ENCODE peak calls at places on chromosomes 7 and 10, in seven cellular contexts. One of them, this sample, is unnamed.

GRCh38 chr7:114976666-114977065 is 54.8 kb downstream of the MDFIC start:
- DNase-seq in colonic mucosa: no peak
- DNase-seq in GM12865: no peak
- DNase-seq in pancreas: no peak
- DNase-seq in heart left ventricle: no peak
- DNase-seq in PC-3: peak
- DNase-seq in right atrium auricular region: no peak
- DNase-seq in this sample: no peak

GRCh38 chr10:75858357-75858756 is 426.9 kb downstream of the LRMDA start:
- DNase-seq in right atrium auricular region: no peak
- DNase-seq in colonic mucosa: no peak
- DNase-seq in GM12865: no peak
- DNase-seq in pancreas: no peak
- DNase-seq in heart left ventricle: no peak
- DNase-seq in PC-3: no peak
- DNase-seq in this sample: no peak

GRCh38 chr10:7408003-7408493 is 2.8 kb downstream of the SFMBT2 start:
- DNase-seq in pancreas: no peak
- DNase-seq in GM12865: peak
- DNase-seq in heart left ventricle: peak
- DNase-seq in PC-3: no peak
- DNase-seq in right atrium auricular region: no peak
- DNase-seq in colonic mucosa: peak
- DNase-seq in this sample: no peak

GRCh38 chr10:31036209-31036608 is 4.5 kb upstream of the ZNF438 start:
- DNase-seq in PC-3: peak
- DNase-seq in pancreas: no peak
- DNase-seq in colonic mucosa: no peak
- DNase-seq in heart left ventricle: no peak
- DNase-seq in GM12865: no peak
- DNase-seq in right atrium auricular region: no peak
- DNase-seq in this sample: peak

GRCh38 chr10:11017575-11018425 is at the start of gene CELF2:
- DNase-seq in pancreas: peak
- DNase-seq in right atrium auricular region: no peak
- DNase-seq in PC-3: no peak
- DNase-seq in colonic mucosa: peak
- DNase-seq in heart left ventricle: peak
- DNase-seq in GM12865: peak
- DNase-seq in this sample: peak

GRCh38 chr10:70982443-70982842 is 94.1 kb upstream of the PCBD1 start:
- DNase-seq in heart left ventricle: no peak
- DNase-seq in pancreas: no peak
- DNase-seq in PC-3: no peak
- DNase-seq in right atrium auricular region: no peak
- DNase-seq in colonic mucosa: no peak
- DNase-seq in GM12865: peak
- DNase-seq in this sample: peak

GRCh38 chr10:110410329-110411046 is 87.2 kb upstream of the DUSP5 start:
- DNase-seq in colonic mucosa: peak
- DNase-seq in pancreas: peak
- DNase-seq in PC-3: peak
- DNase-seq in GM12865: no peak
- DNase-seq in heart left ventricle: no peak
- DNase-seq in right atrium auricular region: no peak
- DNase-seq in this sample: peak

GRCh38 chr10:123103944-123104343 is 31.8 kb upstream of the HMX3 start:
- DNase-seq in GM12865: no peak
- DNase-seq in colonic mucosa: peak
- DNase-seq in right atrium auricular region: no peak
- DNase-seq in heart left ventricle: no peak
- DNase-seq in PC-3: peak
- DNase-seq in pancreas: no peak
- DNase-seq in this sample: no peak

GRCh38 chr7:98913026-98913425 is 34.7 kb downstream of the TRRAP start:
- DNase-seq in pancreas: no peak
- DNase-seq in PC-3: no peak
- DNase-seq in right atrium auricular region: no peak
- DNase-seq in GM12865: no peak
- DNase-seq in heart left ventricle: no peak
- DNase-seq in colonic mucosa: no peak
- DNase-seq in this sample: no peak

GRCh38 chr7:16648551-16648950 is 2.6 kb downstream of the BZW2 start:
- DNase-seq in colonic mucosa: peak
- DNase-seq in pancreas: no peak
- DNase-seq in right atrium auricular region: no peak
- DNase-seq in heart left ventricle: no peak
- DNase-seq in PC-3: no peak
- DNase-seq in GM12865: no peak
- DNase-seq in this sample: no peak
- H3K4me3 ChIP-seq in colonic mucosa: no peak
- H3K4me3 ChIP-seq in pancreas: no peak
- H3K4me3 ChIP-seq in right atrium auricular region: no peak
- H3K4me3 ChIP-seq in heart left ventricle: no peak
- H3K4me3 ChIP-seq in PC-3: peak
- H3K4me3 ChIP-seq in GM12865: no peak
- H3K4me3 ChIP-seq in this sample: no peak

DNA sequence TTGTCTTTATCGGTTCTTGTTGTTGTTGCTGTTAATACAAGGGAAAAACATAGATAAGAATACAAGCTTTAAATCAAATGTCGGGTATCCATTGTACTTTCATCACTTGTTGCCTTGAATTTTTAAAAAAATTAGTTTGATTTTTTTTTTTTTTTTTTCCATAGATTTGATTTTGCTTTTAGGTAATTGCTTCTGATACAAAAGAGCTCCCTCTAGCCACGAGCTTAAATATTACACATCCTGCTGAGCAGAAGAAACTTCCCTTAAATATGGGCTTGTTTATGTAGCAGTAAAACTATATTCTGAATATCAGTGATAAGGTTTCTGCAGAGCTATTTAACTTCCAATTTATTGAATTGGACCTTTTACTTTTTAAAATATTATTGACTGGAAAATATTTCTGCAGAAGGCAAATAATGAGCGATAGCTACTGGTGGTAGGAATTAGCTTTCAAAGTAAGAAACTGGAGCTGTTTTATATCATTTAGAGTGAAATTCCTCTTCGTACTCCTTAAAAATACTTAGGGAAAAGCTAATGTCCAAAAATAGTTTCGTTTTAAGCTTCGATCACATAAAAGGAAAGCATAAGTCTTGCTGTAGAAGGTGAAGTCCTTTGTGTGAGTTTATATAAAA is 216.9 kb downstream of the POLR1F start:
- DNase-seq in GM12865: peak
- DNase-seq in colonic mucosa: no peak
- DNase-seq in right atrium auricular region: no peak
- DNase-seq in heart left ventricle: no peak
- DNase-seq in pancreas: no peak
- DNase-seq in PC-3: peak
- DNase-seq in this sample: peak
- TF ChIP-seq CTCF in GM12865: peak
- TF ChIP-seq CTCF in colonic mucosa: no peak
- TF ChIP-seq CTCF in right atrium auricular region: no peak
- TF ChIP-seq CTCF in heart left ventricle: peak
- TF ChIP-seq CTCF in pancreas: no peak
- TF ChIP-seq CTCF in PC-3: peak
- TF ChIP-seq CTCF in this sample: peak

GRCh38 chr10:61764486-61764885 is 101.8 kb downstream of the CABCOCO1 start:
- DNase-seq in PC-3: no peak
- DNase-seq in GM12865: no peak
- DNase-seq in pancreas: no peak
- DNase-seq in right atrium auricular region: no peak
- DNase-seq in colonic mucosa: no peak
- DNase-seq in heart left ventricle: no peak
- DNase-seq in this sample: no peak
- H3K4me3 ChIP-seq in PC-3: no peak
- H3K4me3 ChIP-seq in GM12865: no peak
- H3K4me3 ChIP-seq in pancreas: no peak
- H3K4me3 ChIP-seq in right atrium auricular region: no peak
- H3K4me3 ChIP-seq in colonic mucosa: no peak
- H3K4me3 ChIP-seq in heart left ventricle: no peak
- H3K4me3 ChIP-seq in this sample: no peak

DNA sequence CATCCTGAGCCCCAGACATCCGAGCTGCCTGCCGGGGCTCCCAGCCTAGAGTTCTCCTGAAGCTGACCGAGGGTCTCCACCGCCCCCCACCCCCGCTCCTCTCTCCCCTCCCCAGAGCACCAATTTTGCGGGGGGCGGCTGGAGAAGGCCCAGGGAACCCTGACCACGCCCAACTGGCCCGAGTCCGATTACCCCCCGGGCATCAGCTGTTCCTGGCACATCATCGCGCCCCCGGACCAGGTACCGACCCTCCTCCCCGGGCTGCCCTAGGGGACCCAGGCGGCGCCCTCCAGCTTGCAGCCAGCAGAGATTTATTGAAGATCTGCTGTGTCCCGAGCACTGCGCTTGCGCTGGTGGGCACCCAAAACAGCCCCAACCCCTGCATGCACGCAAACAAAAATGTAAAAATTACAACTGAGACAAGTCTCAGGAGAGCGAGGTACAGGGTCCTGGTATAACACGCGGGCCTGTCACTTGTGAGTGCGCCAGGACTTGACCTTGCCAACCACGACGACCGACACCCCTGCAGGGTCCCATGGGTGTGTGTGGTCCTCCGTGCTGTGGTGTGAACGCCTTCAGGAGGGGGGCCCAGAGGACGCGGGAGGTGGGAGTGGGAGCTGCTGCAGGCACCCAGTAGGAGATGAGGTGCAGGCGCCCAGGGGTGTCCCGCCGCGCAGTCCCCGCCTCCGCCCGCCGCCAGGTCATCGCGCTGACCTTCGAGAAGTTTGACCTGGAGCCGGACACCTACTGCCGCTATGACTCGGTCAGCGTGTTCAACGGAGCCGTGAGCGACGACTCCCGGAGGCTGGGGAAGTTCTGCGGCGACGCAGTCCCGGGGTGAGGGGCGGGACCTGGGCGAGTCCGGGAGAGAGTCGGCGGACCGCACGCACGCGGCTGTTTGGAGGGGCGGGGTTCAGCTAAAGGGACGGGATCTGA is 3.1 kb downstream of the PCOLCE start:
- DNase-seq in PC-3: peak
- DNase-seq in right atrium auricular region: no peak
- DNase-seq in pancreas: peak
- DNase-seq in heart left ventricle: peak
- DNase-seq in GM12865: no peak
- DNase-seq in colonic mucosa: peak
- DNase-seq in this sample: peak
- TF ChIP-seq CTCF in PC-3: no peak
- TF ChIP-seq CTCF in right atrium auricular region: no peak
- TF ChIP-seq CTCF in pancreas: no peak
- TF ChIP-seq CTCF in heart left ventricle: no peak
- TF ChIP-seq CTCF in GM12865: no peak
- TF ChIP-seq CTCF in colonic mucosa: no peak
- TF ChIP-seq CTCF in this sample: no peak